ENCODE peak calls at places on chromosomes 11 and 22, in four cellular contexts. O is GM04503, R is globus pallidus, N is RWPE2. C is an unnamed sample.

GRCh38 chr11:12219732-12220131 is 109.3 kb downstream of the MICAL2 start:
- DNase-seq in O (no peak), R (no peak), N (no peak), C (no peak)

GRCh38 chr11:13667245-13667644 is 1.2 kb upstream of the FAR1 start:
- DNase-seq in O (no peak), R (peak), N (no peak), C (no peak)

GRCh38 chr11:131749100-131749499 is 378.7 kb downstream of the NTM start:
- DNase-seq in O (peak), R (no peak), N (no peak), C (peak)

GRCh38 chr11:62552465-62552782 is 5.8 kb upstream of the AHNAK start:
- DNase-seq in O (no peak), R (no peak), N (no peak), C (no peak)

GRCh38 chr11:122505304-122506006 is 150.1 kb upstream of the UBASH3B start:
- DNase-seq in O (peak), R (peak), N (peak), C (peak)

GRCh38 chr11:92035488-92035887 is 189.1 kb upstream of the FAT3 start:
- DNase-seq in O (no peak), R (no peak), N (no peak), C (no peak)

GRCh38 chr11:43913829-43914380 is 28.5 kb upstream of the C11orf96 start:
- DNase-seq in O (no peak), R (no peak), N (no peak), C (no peak)

GRCh38 chr11:65060913-65061408 is 2.6 kb upstream of the NAALADL1 start:
- DNase-seq in O (no peak), R (no peak), N (no peak), C (no peak)

GRCh38 chr11:45671246-45672171 is 6.1 kb upstream of the CHST1 start:
- DNase-seq in O (no peak), R (peak), N (peak), C (no peak)

GRCh38 chr11:35236667-35237003 is 97.7 kb downstream of the CD44 start:
- DNase-seq in O (no peak), R (peak), N (no peak), C (no peak)

GRCh38 chr22:40022536-40023225 is 27.9 kb downstream of the FAM83F start:
- DNase-seq in O (no peak), R (no peak), N (no peak), C (no peak)

GRCh38 chr11:59918494-59918893 is 19.7 kb upstream of the OOSP1 start:
- DNase-seq in O (peak), R (no peak), N (no peak), C (peak)

GRCh38 chr22:27801616-27802388 is at the start of gene MN1:
- DNase-seq in O (no peak), R (peak), N (no peak), C (no peak)

GRCh38 chr11:67299471-67300191 is 3.7 kb upstream of the SSH3 start:
- DNase-seq in O (no peak), R (no peak), N (peak), C (no peak)

GRCh38 chr11:86138958-86139357 is 70.1 kb upstream of the PICALM start:
- DNase-seq in O (no peak), R (no peak), N (no peak), C (no peak)

GRCh38 chr11:46920709-46921108 is 2.4 kb upstream of the LRP4 start:
- DNase-seq in O (peak), R (no peak), N (peak), C (peak)

GRCh38 chr11:79458712-79459111 is 17.9 kb upstream of the TENM4 start:
- DNase-seq in O (no peak), R (peak), N (no peak), C (no peak)

GRCh38 chr11:87425391-87425790 is 387.7 kb downstream of the TMEM135 start:
- DNase-seq in O (no peak), R (no peak), N (no peak), C (no peak)

GRCh38 chr11:57116654-57117053 is 65.1 kb upstream of the LRRC55 start:
- DNase-seq in O (peak), R (peak), N (no peak), C (no peak)

GRCh38 chr11:34223021-34223813 is 117.8 kb downstream of the NAT10 start:
- DNase-seq in O (peak), R (no peak), N (no peak), C (peak)

GRCh38 chr11:91173701-91174100 is 950.9 kb upstream of the CHORDC1 start:
- DNase-seq in O (no peak), R (no peak), N (no peak), C (no peak)

GRCh38 chr11:118916842-118917388 is 8.8 kb downstream of the BCL9L start:
- DNase-seq in O (no peak), R (no peak), N (peak), C (no peak)

GRCh38 chr11:108483163-108483562 is 15.0 kb downstream of the POGLUT3 start:
- DNase-seq in O (no peak), R (no peak), N (no peak), C (no peak)

GRCh38 chr11:103947566-103947919 is 88.9 kb upstream of the DDI1 start:
- DNase-seq in O (peak), R (no peak), N (no peak), C (peak)

GRCh38 chr11:14902650-14903350 is 10.8 kb upstream of the CYP2R1 start:
- DNase-seq in O (peak), R (no peak), N (no peak), C (peak)

GRCh38 chr11:65417702-65418430 is 4.7 kb upstream of the NEAT1 start:
- DNase-seq in O (no peak), R (no peak), N (peak), C (peak)

GRCh38 chr22:38782402-38783094 is 11.4 kb downstream of the DNAL4 start:
- DNase-seq in O (no peak), R (no peak), N (no peak), C (no peak)

GRCh38 chr11:110086892-110087309 is 6.3 kb upstream of the ZC3H12C start:
- DNase-seq in O (peak), R (no peak), N (peak), C (peak)

GRCh38 chr11:30712749-30713148 is 126.6 kb upstream of the MPPED2 start:
- DNase-seq in O (no peak), R (no peak), N (no peak), C (no peak)

GRCh38 chr11:75946531-75947530 is 131.8 kb downstream of the UVRAG start:
- DNase-seq in O (no peak), R (peak), N (no peak), C (no peak)

GRCh38 chr11:17812286-17813187 is 78.0 kb downstream of the KCNC1 start:
- DNase-seq in O (no peak), R (no peak), N (no peak), C (no peak)

GRCh38 chr22:49964136-49964492 is 3.5 kb downstream of the PIM3 start:
- DNase-seq in O (no peak), R (no peak), N (no peak), C (no peak)

GRCh38 chr11:124644426-124645280 is 22.0 kb downstream of the TBRG1 start:
- DNase-seq in O (peak), R (peak), N (no peak), C (peak)

GRCh38 chr11:94602430-94603372 is 35.5 kb downstream of the PIWIL4 start:
- DNase-seq in O (peak), R (peak), N (peak), C (peak)

GRCh38 chr22:46537221-46537945 is at the start of gene CELSR1:
- DNase-seq in O (no peak), R (no peak), N (no peak), C (no peak)

GRCh38 chr11:3824714-3825472 is 15.9 kb downstream of the RHOG start:
- DNase-seq in O (no peak), R (peak), N (no peak), C (no peak)

C was measured in GM04504.